ENCODE peak calls at places on chromosomes 4 and X, in six cellular contexts. J is neural crest cell, Y is cardiac muscle cell, F is neural progenitor cell, A is right atrium auricular region, R is pancreas. T is an unnamed sample.
A peak's percentile ranks its signal among the peaks of the same experiment; 100 is the strongest.

GRCh38 chrX:15739886-15740285 is 1.8 kb downstream of the CA5B start:
- DNase-seq in J (no peak), Y (no peak), R (no peak), A (no peak), F (no peak), T (no peak)

GRCh38 chr4:19971829-19972228 is 279.9 kb upstream of the SLIT2 start:
- DNase-seq in Y (peak; percentile 10), R (no peak), A (no peak), J (no peak), F (no peak), T (no peak)

GRCh38 chr4:181737744-181738143 is 505.5 kb upstream of the TENM3 start:
- DNase-seq in Y (peak; percentile 21), J (no peak), F (no peak), A (no peak), R (no peak), T (no peak)

GRCh38 chr4:184097240-184097619 is 120.4 kb downstream of the ENPP6 start:
- DNase-seq in J (no peak), Y (peak; percentile 11), A (peak; percentile 74), F (peak; percentile 25), R (no peak), T (peak; percentile 77)

GRCh38 chr4:106583567-106583966 is 215.0 kb upstream of the GIMD1 start:
- DNase-seq in F (no peak), A (no peak), R (no peak), J (no peak), Y (peak; percentile 84), T (no peak)

GRCh38 chr4:127641524-127641923 is 8.8 kb downstream of the INTU start:
- DNase-seq in J (no peak), F (no peak), R (no peak), Y (peak; percentile 34), A (no peak), T (no peak)

GRCh38 chr4:172666711-172667368 is 501.8 kb upstream of the GALNT7 start:
- DNase-seq in Y (no peak), R (no peak), J (no peak), A (no peak), F (peak; percentile 52), T (no peak)

GRCh38 chrX:108307408-108308085 is 130.7 kb downstream of the COL4A6 start:
- DNase-seq in A (no peak), J (no peak), Y (peak; percentile 31), R (no peak), F (no peak), T (no peak)

GRCh38 chr4:15756361-15756861 is 21.7 kb upstream of the CD38 start:
- DNase-seq in F (no peak), J (no peak), R (no peak), Y (peak; percentile 44), A (no peak), T (no peak)

GRCh38 chrX:53717205-53717604 is 30.7 kb upstream of the HUWE1 start:
- DNase-seq in J (no peak), A (no peak), F (no peak), R (no peak), Y (no peak), T (no peak)

GRCh38 chr4:4407299-4408131 is 20.6 kb downstream of the NSG1 start:
- DNase-seq in F (no peak), J (no peak), Y (no peak), A (no peak), R (peak; percentile 28), T (no peak)

GRCh38 chr4:111323496-111323895 is 700.6 kb upstream of the PITX2 start:
- DNase-seq in J (no peak), F (no peak), Y (peak; percentile 41), A (no peak), R (no peak), T (no peak)

GRCh38 chrX:21490341-21490740 is 116.1 kb downstream of the CNKSR2 start:
- DNase-seq in J (no peak), Y (no peak), A (no peak), R (no peak), F (no peak), T (no peak)

GRCh38 chr4:123343400-123344060 is 53.1 kb upstream of the SPRY1 start:
- DNase-seq in R (no peak), A (no peak), F (no peak), J (no peak), Y (peak; percentile 34), T (no peak)

GRCh38 chrX:101203782-101204351 is 15.7 kb upstream of the DRP2 start:
- DNase-seq in J (no peak), A (no peak), R (no peak), F (no peak), Y (no peak), T (no peak)

DNA sequence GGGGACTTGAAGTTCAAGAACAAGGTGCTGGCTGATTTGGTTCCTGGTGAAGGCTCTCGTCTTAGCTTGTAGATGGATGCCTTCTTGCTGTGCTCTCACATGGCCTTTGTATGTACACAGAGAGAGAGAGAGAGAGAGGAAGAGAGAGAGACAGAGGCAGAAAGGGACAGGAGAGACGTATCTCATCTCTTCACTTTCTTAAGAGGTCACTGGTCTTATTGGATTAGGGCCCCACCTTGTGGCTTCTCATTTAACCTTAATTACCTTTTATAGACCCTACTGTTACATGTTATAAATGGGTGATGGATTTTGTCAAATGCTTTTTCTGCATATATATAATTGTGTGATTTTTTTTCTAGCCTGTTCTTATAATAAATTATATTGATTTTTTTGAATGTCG is 1444.2 kb downstream of the ADGRL3 start:
- DNase-seq in A (no peak), J (no peak), Y (peak; percentile 26), F (peak; percentile 70), R (no peak), T (no peak)
- TF ChIP-seq CTCF in A (peak; percentile 50), J (peak; percentile 51), Y (peak; percentile 8), F (peak; percentile 70), R (no peak), T (peak; percentile 42)

GRCh38 chrX:23919706-23920320 is 12.0 kb downstream of the CXorf58 start:
- DNase-seq in J (no peak), F (peak; percentile 74), Y (peak; percentile 41), R (no peak), A (no peak), T (no peak)
- TF ChIP-seq CTCF in J (no peak), F (peak; percentile 67), Y (peak; percentile 31), R (no peak), A (no peak), T (no peak)

GRCh38 chr4:56804551-56804950 is 16.9 kb downstream of the SPINK2 start:
- DNase-seq in Y (peak; percentile 68), J (no peak), F (no peak), A (no peak), R (no peak), T (no peak)

GRCh38 chr4:56803473-56803872 is 18.0 kb downstream of the SPINK2 start:
- DNase-seq in Y (peak; percentile 13), A (no peak), F (no peak), R (no peak), J (no peak), T (no peak)

GRCh38 chr4:56799291-56799823 is 22.1 kb downstream of the SPINK2 start:
- DNase-seq in R (no peak), F (peak; percentile 4), A (no peak), Y (no peak), J (no peak), T (no peak)

DNA sequence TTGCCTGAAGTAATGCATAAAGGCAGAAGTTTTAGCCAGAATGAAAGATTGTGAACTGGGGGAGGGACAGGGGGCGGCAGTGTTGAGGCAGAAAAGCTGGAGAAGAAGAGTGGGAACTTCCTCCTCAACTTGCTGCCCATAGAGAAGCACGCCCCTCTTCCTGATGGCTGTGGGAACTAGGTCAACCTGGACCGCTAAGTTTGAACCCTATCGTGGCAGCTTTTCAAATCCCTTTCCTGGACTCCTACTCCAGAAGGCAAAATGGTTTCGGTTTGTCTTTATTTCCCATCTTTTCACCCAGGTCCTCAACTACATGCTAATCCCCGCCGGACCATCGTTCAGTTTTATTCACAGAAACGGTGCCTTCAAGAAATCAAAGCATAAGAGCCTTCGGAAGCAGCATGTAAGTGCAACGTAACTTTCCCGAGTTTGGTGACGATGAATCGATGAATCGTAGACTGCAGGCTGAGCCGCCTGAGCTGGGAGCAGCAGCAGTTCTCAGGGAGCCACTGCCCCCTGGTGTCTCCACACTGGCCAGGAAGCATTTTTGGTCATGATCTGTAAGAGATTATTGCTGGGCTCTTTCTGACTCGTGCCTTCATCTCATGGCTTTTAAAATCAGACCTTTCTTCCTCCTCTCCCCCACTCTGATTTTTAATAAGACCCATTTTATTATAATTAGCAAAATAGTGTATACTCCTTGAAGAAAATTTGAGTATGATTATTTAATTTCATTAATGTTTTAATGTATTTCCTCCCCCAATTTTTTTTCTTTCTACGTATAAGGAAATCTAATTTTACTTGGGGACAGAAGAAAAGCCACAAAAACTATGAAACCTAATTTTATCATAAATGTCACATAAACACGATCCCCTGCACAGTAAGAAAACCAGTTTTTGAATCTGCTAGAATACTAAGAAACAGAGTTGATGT is 21.4 kb downstream of the SPINK2 start:
- DNase-seq in F (peak; percentile 90), J (peak; percentile 75), Y (peak; percentile 90), A (peak; percentile 85), R (peak; percentile 87), T (peak; percentile 91)
- TF ChIP-seq CTCF in F (peak; percentile 88), J (peak; percentile 96), Y (peak; percentile 92), A (peak; percentile 87), R (peak; percentile 74), T (peak; percentile 82)

GRCh38 chr4:8195841-8196460 is 3.1 kb upstream of the SH3TC1 start:
- DNase-seq in J (no peak), R (no peak), Y (no peak), A (no peak), F (no peak), T (no peak)
- TF ChIP-seq CTCF in J (no peak), R (no peak), Y (no peak), A (no peak), F (no peak), T (no peak)